ENCODE peak calls at places on chromosomes 12 and 14, in four cellular contexts. One of them, this sample, is unnamed.

GRCh38 chr12:80721326-80721725 is 4.6 kb downstream of the MYF5 start:
- DNase-seq in WTC11: no peak
- DNase-seq in SK-N-SH: no peak
- DNase-seq in HepG2: no peak
- DNase-seq in this sample: no peak

GRCh38 chr14:28755198-28755794 is 11.3 kb upstream of the FOXG1 start:
- DNase-seq in WTC11: no peak
- DNase-seq in SK-N-SH: no peak
- DNase-seq in HepG2: no peak
- DNase-seq in this sample: no peak

GRCh38 chr12:27554421-27555186 is 30.6 kb downstream of the PPFIBP1 start:
- DNase-seq in SK-N-SH: no peak
- DNase-seq in HepG2: no peak
- DNase-seq in WTC11: no peak
- DNase-seq in this sample: no peak

GRCh38 chr14:74938873-74939495 is 15.9 kb upstream of the RPS6KL1 start:
- DNase-seq in HepG2: no peak
- DNase-seq in SK-N-SH: no peak
- DNase-seq in WTC11: no peak
- DNase-seq in this sample: no peak

GRCh38 chr14:59187802-59188460 is 536 bp upstream of the DAAM1 start:
- DNase-seq in HepG2: no peak
- DNase-seq in SK-N-SH: peak; percentile 43
- DNase-seq in WTC11: peak; percentile 16
- DNase-seq in this sample: peak; percentile 24

GRCh38 chr12:26361964-26362363 is 166.6 kb downstream of the SSPN start:
- DNase-seq in SK-N-SH: no peak
- DNase-seq in HepG2: peak; percentile 10
- DNase-seq in WTC11: no peak
- DNase-seq in this sample: no peak

GRCh38 chr14:74908861-74909341 is 14.2 kb downstream of the RPS6KL1 start:
- DNase-seq in SK-N-SH: no peak
- DNase-seq in HepG2: no peak
- DNase-seq in WTC11: no peak
- DNase-seq in this sample: no peak

GRCh38 chr14:34203271-34203722 is 252.4 kb upstream of the EGLN3 start:
- DNase-seq in WTC11: no peak
- DNase-seq in HepG2: no peak
- DNase-seq in SK-N-SH: no peak
- DNase-seq in this sample: no peak

GRCh38 chr12:3680919-3681594 is 71.9 kb downstream of the CRACR2A start:
- DNase-seq in WTC11: no peak
- DNase-seq in HepG2: no peak
- DNase-seq in SK-N-SH: peak; percentile 51
- DNase-seq in this sample: no peak

GRCh38 chr12:4269279-4269991 is 4.1 kb upstream of the CCND2 start:
- DNase-seq in WTC11: peak; percentile 85
- DNase-seq in HepG2: no peak
- DNase-seq in SK-N-SH: peak; percentile 70
- DNase-seq in this sample: peak; percentile 68

DNA sequence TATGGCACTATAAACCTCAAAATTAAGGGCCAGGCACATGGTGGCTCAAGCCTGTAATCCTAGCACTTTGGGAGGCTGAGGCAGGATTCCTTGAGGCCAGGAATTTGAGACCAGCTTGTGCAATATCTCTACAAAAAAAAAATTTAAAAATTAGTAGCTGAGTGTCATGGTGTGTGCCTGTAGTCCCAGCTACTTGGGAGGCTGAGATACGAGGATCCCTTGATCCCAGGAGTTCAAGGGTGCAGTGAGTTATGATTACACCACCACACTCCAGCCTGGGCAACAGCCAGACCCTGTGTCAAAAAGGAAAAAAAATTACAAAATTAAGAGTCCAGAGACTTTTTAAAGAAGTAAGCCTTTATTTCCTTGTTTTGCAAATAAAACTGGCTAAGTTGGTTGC is 1.8 kb upstream of the GCN1 start:
- DNase-seq in WTC11: no peak
- DNase-seq in HepG2: no peak
- DNase-seq in SK-N-SH: no peak
- DNase-seq in this sample: no peak
- TF ChIP-seq FOXJ3 in WTC11: no peak
- TF ChIP-seq FOXJ3 in HepG2: no peak
- TF ChIP-seq FOXJ3 in SK-N-SH: no peak
- TF ChIP-seq FOXJ3 in this sample: no peak

GRCh38 chr14:26593377-26593776 is 4.5 kb downstream of the NOVA1 start:
- DNase-seq in SK-N-SH: no peak
- DNase-seq in HepG2: no peak
- DNase-seq in WTC11: no peak
- DNase-seq in this sample: no peak
- TF ChIP-seq FOXJ3 in SK-N-SH: no peak
- TF ChIP-seq FOXJ3 in HepG2: no peak
- TF ChIP-seq FOXJ3 in WTC11: no peak
- TF ChIP-seq FOXJ3 in this sample: no peak

DNA sequence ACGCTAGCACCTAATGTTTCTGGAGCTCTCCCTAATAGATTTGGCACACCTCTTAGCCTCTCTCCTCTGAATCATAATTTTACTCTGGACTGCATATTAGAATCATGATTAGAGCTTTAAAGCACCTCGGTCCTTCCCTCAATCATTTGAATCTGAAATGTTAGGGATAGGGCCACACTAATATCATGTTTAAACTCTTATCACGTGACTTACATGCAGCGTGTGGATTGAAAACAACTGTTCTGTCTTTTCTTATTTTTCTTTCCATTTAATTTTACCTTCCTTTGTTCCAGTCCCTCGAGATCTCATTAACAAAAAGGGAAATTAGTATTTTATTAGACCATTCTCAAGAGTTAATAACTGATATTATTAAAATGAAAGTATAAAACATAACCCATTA is 762.5 kb upstream of the FLRT2 start:
- DNase-seq in SK-N-SH: no peak
- DNase-seq in WTC11: no peak
- DNase-seq in HepG2: no peak
- DNase-seq in this sample: no peak
- TF ChIP-seq FOXJ3 in SK-N-SH: no peak
- TF ChIP-seq FOXJ3 in WTC11: no peak
- TF ChIP-seq FOXJ3 in HepG2: no peak
- TF ChIP-seq FOXJ3 in this sample: no peak

GRCh38 chr12:100827901-100828520 is 33.4 kb downstream of the ANO4 start:
- DNase-seq in WTC11: no peak
- DNase-seq in SK-N-SH: peak; percentile 10
- DNase-seq in HepG2: peak; percentile 13
- DNase-seq in this sample: peak; percentile 17

GRCh38 chr12:100824476-100824875 is 29.9 kb downstream of the ANO4 start:
- DNase-seq in SK-N-SH: no peak
- DNase-seq in HepG2: no peak
- DNase-seq in WTC11: no peak
- DNase-seq in this sample: no peak

GRCh38 chr12:100830003-100830795 is 35.6 kb downstream of the ANO4 start:
- DNase-seq in HepG2: no peak
- DNase-seq in WTC11: no peak
- DNase-seq in SK-N-SH: no peak
- DNase-seq in this sample: no peak

GRCh38 chr12:100823988-100824387 is 29.4 kb downstream of the ANO4 start:
- DNase-seq in WTC11: no peak
- DNase-seq in HepG2: no peak
- DNase-seq in SK-N-SH: no peak
- DNase-seq in this sample: no peak

GRCh38 chr12:100826323-100826722 is 31.7 kb downstream of the ANO4 start:
- DNase-seq in WTC11: peak; percentile 70
- DNase-seq in SK-N-SH: no peak
- DNase-seq in HepG2: peak; percentile 23
- DNase-seq in this sample: peak; percentile 34
- TF ChIP-seq FOXJ3 in WTC11: no peak
- TF ChIP-seq FOXJ3 in SK-N-SH: no peak
- TF ChIP-seq FOXJ3 in HepG2: no peak
- TF ChIP-seq FOXJ3 in this sample: no peak

DNA sequence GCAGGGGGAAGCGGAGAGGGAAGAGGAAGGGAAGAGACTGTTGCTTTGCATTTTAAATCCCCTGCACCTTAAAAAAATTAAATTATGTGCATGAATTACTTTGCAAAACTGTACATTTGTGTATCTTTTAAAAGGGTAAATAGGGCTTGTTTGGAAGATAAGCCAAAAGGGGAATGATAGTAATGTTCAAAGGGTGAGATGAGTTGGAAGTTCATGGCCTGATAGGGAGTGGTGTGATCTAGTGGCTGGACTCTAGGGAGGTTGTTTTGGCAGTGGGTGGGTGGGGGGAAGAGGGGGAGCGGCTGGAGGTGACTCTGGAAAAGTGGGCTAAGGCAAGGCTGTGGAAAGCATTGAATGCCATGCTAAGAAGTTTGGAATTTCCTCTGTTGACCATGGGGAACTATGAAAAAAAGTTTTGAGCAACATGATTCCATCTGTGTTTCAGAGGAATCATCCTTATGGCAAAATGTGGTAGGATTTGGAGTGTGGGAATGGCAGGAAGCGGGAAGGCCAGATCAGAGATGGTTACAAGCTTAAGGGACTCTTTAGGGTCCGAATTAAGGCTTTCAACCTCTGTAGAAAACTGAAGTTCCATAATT is 25.5 kb upstream of the EMP1 start:
- DNase-seq in WTC11: no peak
- DNase-seq in HepG2: no peak
- DNase-seq in SK-N-SH: no peak
- DNase-seq in this sample: no peak
- TF ChIP-seq FOXJ3 in WTC11: no peak
- TF ChIP-seq FOXJ3 in HepG2: no peak
- TF ChIP-seq FOXJ3 in SK-N-SH: no peak
- TF ChIP-seq FOXJ3 in this sample: no peak

This sample was measured in K562.